ENCODE peak calls at places on chromosomes 3 and 15, in five cellular contexts. Z, H, W, B and R are unnamed samples.

GRCh38 chr3:8673083-8673737 is 28.6 kb upstream of the SSUH2 start:
- DNase-seq in Z (no peak), W (no peak), H (no peak), B (no peak), R (no peak)

GRCh38 chr3:138408751-138409161 is 25.7 kb upstream of the ESYT3 start:
- DNase-seq in Z (no peak), H (no peak), W (peak), B (no peak), R (no peak)

GRCh38 chr3:134663646-134664456 is 13.0 kb upstream of the KY start:
- DNase-seq in Z (no peak), H (no peak), B (peak), W (no peak), R (no peak)

GRCh38 chr3:23867400-23867799 is 49.4 kb downstream of the NKIRAS1 start:
- DNase-seq in W (no peak), Z (no peak), H (no peak), B (no peak), R (no peak)

GRCh38 chr3:195173696-195174095 is 97.3 kb downstream of the XXYLT1 start:
- DNase-seq in B (peak), H (no peak), Z (no peak), W (no peak), R (no peak)

GRCh38 chr15:54099010-54099409 is 120.8 kb downstream of the UNC13C start:
- DNase-seq in H (no peak), Z (no peak), B (no peak), W (no peak), R (no peak)

GRCh38 chr15:58444658-58445332 is 13.0 kb downstream of the LIPC start:
- DNase-seq in Z (no peak), H (no peak), B (no peak), W (no peak), R (no peak)

GRCh38 chr3:188154758-188155574 is 1.0 kb downstream of the LPP start:
- DNase-seq in Z (no peak), H (no peak), B (no peak), W (no peak), R (no peak)

DNA sequence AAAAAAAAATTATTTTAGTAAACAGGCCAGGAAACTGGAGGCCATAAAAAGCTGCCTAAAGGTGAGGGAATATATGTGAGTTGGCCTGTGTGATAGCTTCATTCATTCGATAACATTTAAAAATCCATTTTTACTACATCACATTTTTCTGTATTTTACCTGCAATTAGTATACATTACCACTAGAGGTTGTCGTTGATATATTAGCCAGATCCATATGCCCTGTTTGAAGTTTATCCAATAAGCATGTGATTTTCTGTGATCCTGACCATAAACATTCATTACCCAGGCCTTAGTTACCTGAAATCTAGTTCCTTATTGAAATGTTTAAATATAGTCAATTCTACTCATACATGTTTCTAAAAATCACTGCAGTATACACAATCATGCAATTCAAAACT is 71.4 kb downstream of the ARNT2 start:
- DNase-seq in W (no peak), Z (no peak), B (no peak), H (no peak), R (no peak)
- TF ChIP-seq CTCF in W (peak), Z (no peak), B (peak), H (no peak), R (peak)

GRCh38 chr3:169345662-169346331 is 317.7 kb downstream of the MECOM start:
- DNase-seq in B (no peak), H (no peak), W (no peak), Z (no peak), R (no peak)

GRCh38 chr3:169350228-169350627 is 313.3 kb downstream of the MECOM start:
- DNase-seq in B (no peak), W (no peak), Z (no peak), H (no peak), R (no peak)

GRCh38 chr3:169348276-169348675 is 315.2 kb downstream of the MECOM start:
- DNase-seq in B (no peak), Z (no peak), W (no peak), H (no peak), R (no peak)

GRCh38 chr3:169347597-169347996 is 315.9 kb downstream of the MECOM start:
- DNase-seq in H (no peak), B (no peak), W (no peak), Z (no peak), R (no peak)

GRCh38 chr3:169348981-169349942 is 314.2 kb downstream of the MECOM start:
- DNase-seq in H (no peak), W (no peak), Z (no peak), B (no peak), R (peak)
- H3K27ac ChIP-seq in H (no peak), W (no peak), Z (no peak), B (no peak), R (no peak)

DNA sequence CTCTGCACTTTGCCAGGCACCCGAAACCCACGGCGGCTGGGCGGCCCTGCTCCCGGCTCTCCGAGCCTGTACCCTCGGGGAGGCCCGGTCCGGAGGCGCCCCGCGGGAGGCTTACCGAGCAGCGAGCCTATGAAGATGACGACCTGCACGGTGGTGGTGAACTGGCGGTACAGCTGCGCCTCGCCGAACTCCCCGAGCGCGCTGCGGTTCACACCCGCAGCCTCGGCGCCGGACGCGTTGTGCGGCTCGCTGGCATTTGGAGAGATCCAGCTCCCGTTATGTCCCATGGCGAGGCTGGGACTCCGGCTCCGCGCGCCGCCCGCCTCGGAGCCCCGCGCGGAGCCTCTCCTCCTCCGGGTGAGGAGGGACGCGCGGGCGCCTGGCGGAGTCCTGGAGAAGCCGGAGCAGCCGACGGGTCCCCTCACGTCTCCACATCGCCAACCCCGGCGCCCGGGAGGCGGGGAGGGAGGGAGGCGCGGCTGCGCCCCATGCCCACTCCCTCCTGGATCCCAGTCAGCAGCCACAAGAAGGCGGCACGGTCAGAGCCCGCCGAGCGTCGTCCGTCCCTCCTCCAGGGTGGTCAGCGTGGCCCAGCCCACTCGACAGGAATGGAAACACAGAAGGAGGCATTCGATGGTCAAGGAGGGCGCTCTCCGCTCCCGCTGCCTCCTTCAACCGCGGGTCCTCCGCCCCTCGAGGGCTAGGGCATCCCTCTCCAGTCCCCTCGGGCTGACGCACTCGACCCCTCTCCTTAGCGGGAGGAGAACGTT is at the start of gene GPR176:
- DNase-seq in H (peak), W (peak), Z (no peak), B (peak), R (peak)
- TF ChIP-seq CTCF in H (no peak), W (no peak), Z (no peak), B (peak), R (no peak)

DNA sequence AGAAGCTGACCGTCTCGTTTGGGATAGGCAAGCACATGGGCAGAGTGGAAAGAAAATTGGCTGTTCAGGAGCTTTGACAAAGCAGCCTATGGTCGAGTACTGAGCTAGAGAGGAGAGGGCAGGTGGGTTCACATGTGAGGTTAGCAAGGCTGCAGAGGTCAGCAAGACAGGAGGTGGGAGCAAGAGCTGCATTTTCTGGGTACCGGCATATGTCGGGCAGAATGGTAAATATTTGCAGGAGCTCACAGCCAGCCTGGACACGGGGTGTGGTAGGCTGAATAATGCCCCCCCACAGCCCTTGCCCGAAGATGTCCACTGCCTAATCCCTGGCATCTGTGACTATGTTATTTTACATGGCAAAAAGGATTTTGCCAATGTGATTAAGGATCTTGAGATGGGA is 8.3 kb downstream of the RARRES1 start:
- DNase-seq in W (no peak), H (no peak), Z (no peak), B (no peak), R (no peak)
- H3K27ac ChIP-seq in W (no peak), H (peak), Z (no peak), B (peak), R (no peak)

GRCh38 chr3:19467761-19468160 is 319.5 kb downstream of the KCNH8 start:
- DNase-seq in Z (no peak), B (no peak), H (no peak), W (peak), R (no peak)

GRCh38 chr3:19474169-19474568 is 325.9 kb downstream of the KCNH8 start:
- DNase-seq in Z (no peak), W (no peak), B (no peak), H (no peak), R (no peak)

GRCh38 chr3:19476298-19476697 is 328.0 kb downstream of the KCNH8 start:
- DNase-seq in B (no peak), W (no peak), Z (no peak), H (no peak), R (no peak)

GRCh38 chr3:19471147-19471546 is 322.8 kb downstream of the KCNH8 start:
- DNase-seq in W (no peak), B (no peak), Z (no peak), H (no peak), R (no peak)
- TF ChIP-seq CTCF in W (peak), B (no peak), Z (no peak), H (no peak), R (no peak)